ENCODE peak calls at places on chromosomes 12 and 14, in four cellular contexts. O is hepatocyte, H is cardiac muscle cell, G is kidney. D is an unnamed sample.

GRCh38 chr12:45601888-45602287 is 127.6 kb upstream of the ARID2 start:
- DNase-seq in O (peak), H (no peak), G (no peak), D (no peak)

GRCh38 chr12:10189653-10190052 is 10.8 kb downstream of the TMEM52B start:
- DNase-seq in O (no peak), H (no peak), G (no peak), D (no peak)

GRCh38 chr12:94676011-94676709 is 25.8 kb upstream of the TMCC3 start:
- DNase-seq in O (no peak), H (no peak), G (no peak), D (no peak)

GRCh38 chr14:73747386-73748211 is 33.4 kb upstream of the PNMA1 start:
- DNase-seq in O (peak), H (no peak), G (no peak), D (no peak)

GRCh38 chr12:50642035-50642451 is 121.9 kb upstream of the ATF1 start:
- DNase-seq in O (no peak), H (no peak), G (no peak), D (no peak)

GRCh38 chr14:53924754-53925153 is 31.9 kb downstream of the BMP4 start:
- DNase-seq in O (peak), H (no peak), G (no peak), D (no peak)

GRCh38 chr12:115998119-115998633 is 279.3 kb downstream of the MED13L start:
- DNase-seq in O (peak), H (peak), G (no peak), D (peak)

GRCh38 chr14:53663709-53664108 is 292.9 kb downstream of the BMP4 start:
- DNase-seq in O (peak), H (peak), G (no peak), D (peak)

GRCh38 chr12:28237423-28237822 is 47.2 kb downstream of the CCDC91 start:
- DNase-seq in O (no peak), H (no peak), G (no peak), D (peak)
- TF ChIP-seq CTCF in O (peak), H (peak), G (no peak), D (no peak)

DNA sequence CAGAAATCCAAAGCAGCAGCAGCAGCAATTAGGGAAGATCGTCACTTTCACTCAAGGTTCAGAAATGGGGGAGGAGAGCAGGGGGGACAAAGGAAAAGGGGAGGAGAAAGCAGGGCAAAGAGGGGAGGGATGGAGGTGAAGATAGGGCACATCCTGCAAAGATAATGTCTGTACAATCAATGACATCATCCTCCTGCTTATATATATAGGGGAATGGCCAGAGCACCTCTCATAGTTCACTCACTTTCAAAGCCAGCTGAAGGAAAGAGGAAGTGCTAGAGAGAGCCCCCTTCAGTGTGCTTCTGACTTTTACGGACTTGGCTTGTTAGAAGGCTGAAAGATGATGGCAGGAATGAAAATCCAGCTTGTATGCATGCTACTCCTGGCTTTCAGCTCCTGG is at the start of gene NTS:
- DNase-seq in O (peak), H (peak), G (no peak), D (no peak)
- TF ChIP-seq CTCF in O (no peak), H (peak), G (no peak), D (no peak)

DNA sequence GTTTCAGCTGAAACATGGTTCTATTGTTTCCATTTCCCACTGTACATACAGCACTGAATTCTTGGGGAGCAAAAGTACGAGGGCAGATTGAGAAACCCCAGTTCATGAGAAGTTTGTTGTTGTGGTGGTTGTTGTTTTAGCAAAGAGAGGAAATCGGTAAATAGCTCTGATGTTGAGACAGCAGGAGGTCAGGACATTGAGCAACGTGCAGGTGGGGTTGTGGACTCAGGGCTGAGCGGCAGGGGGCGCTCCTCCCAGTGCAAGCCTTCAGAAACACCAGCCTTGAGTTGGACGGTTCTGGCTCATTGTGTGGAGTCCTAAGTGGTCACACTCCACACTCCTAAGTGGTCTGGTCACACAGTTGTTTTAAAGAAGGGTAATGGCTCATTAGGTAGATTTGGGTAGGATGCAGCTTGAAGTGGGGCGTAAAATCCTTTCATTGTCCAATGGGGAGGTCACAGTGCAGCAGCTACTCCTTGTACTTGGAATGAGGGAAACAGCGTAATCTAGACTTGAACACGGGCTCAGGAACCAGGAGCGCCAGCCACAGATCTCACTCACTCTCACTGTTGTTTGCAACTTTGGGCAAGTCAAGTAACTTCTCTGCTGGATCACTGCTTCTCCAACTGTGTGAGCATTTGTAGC is 14.5 kb upstream of the PWP1 start:
- DNase-seq in O (peak), H (peak), G (no peak), D (peak)
- TF ChIP-seq CTCF in O (peak), H (peak), G (peak), D (peak)

GRCh38 chr12:132559652-132560420 is 50.5 kb downstream of the LRCOL1 start:
- DNase-seq in O (peak), H (peak), G (no peak), D (peak)

GRCh38 chr12:132562489-132563045 is 47.8 kb downstream of the LRCOL1 start:
- DNase-seq in O (no peak), H (no peak), G (no peak), D (no peak)

GRCh38 chr12:132560421-132560830 is 50.0 kb downstream of the LRCOL1 start:
- DNase-seq in O (peak), H (peak), G (no peak), D (peak)

GRCh38 chr12:132560831-132561783 is 49.3 kb downstream of the LRCOL1 start:
- DNase-seq in O (peak), H (peak), G (no peak), D (peak)

GRCh38 chr12:132561784-132562156 is 48.6 kb downstream of the LRCOL1 start:
- DNase-seq in O (peak), H (peak), G (no peak), D (peak)
- TF ChIP-seq CTCF in O (peak), H (peak), G (peak), D (peak)

GRCh38 chr12:13024151-13024946 is 19.8 kb upstream of the FAM234B start:
- DNase-seq in O (peak), H (no peak), G (no peak), D (no peak)
- TF ChIP-seq CTCF in O (peak), H (peak), G (peak), D (no peak)

DNA sequence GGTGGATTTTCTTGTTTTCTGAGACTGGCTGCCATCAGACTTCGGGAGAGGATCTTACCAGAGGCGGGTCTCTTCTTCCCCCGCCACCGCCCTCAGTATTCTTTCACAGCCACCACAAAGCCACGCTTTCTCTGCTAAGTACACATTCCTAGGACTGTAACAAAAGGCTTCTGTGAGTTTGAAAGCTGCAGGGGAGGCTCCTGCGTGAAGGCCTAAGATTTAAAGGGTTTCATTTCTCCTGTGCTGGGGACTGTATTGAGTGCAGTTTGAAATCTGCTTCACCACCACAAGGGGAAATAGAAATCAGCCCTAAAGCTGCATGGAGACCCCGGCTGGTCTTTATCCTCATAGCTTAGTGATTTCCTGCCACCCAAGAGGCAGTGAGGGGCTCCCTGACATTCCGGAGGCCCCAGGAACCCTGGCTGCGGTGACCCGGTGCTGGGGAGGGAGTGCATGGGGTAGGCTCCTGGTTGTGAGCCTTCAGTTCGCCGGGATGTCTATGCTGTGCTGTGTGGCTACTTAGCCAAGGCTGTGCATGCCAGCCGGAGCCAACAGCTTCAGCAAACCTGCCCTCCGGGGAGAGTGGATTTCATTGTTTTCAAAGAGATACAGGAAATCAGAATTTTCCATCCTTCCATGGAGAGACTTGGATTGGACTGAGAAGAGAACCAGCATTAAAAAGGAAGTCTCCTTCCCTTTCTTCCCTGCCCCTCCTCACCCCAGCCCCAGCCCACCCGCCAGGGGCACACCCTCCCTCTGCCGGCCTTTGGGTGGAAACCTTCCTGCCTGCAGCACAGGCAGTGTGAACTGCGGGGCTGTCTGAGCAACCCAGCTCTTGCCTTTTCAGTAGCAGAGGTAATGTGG is 163.3 kb downstream of the ETV6 start:
- DNase-seq in O (peak), H (peak), G (peak), D (peak)
- TF ChIP-seq CTCF in O (no peak), H (peak), G (no peak), D (no peak)

DNA sequence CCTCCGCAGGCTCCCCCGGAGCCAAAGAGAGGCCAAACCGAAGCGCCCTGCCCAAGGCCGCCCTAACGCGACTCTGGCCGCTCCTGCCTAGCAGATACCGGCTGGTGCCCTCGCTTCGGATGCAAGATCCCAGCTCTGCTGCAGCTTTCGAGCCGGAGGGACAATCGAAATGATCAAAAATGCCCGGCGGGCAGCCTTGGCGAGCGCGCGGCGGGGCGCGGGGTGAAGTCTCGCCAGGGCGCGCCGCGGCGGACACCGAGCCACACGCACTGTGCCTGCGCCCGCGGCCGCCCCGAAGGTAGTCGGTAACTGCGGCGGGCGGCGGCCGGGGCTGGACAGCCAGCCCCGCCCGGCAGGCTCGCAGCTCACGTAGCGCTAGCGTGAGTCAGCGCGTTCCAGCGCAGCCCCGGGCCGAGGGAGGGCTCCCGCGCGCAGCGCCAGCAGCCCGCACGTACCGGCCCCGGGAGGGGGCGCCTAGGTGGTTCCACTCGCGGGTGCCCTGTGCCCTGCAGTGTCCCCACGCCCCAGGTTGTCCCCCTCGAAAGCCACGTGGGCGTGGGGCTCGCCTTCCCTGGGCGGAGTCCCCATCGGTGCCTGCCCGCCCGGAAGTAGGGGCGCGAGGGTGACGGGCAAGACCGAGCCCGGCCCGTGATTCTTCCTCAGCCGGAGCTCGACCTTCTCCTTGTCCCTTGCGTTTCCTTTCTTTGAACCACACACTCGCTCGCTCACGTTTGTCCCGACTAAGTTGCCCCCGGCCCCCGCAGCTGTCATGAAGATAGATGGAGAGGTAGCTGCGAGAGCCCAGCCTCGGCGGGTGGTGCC is 109.3 kb upstream of the EGLN3 start:
- DNase-seq in O (peak), H (peak), G (peak), D (peak)
- TF ChIP-seq CTCF in O (peak), H (peak), G (peak), D (no peak)

GRCh38 chr14:21902561-21903199 is 229.1 kb upstream of the OR4E1 start:
- DNase-seq in O (no peak), H (no peak), G (no peak), D (no peak)
- TF ChIP-seq CTCF in O (peak), H (no peak), G (no peak), D (no peak)

D was measured in Calu3.